ENCODE peak calls at places on chromosomes 13 and 19, in seven cellular contexts. E is body of pancreas; K is astrocyte of the spinal cord; M is HepG2; C is fibroblast of the aortic adventitia; F is CD4-positive, CD25-positive, alpha-beta regulatory T cell; T is fibroblast of pulmonary artery. S is an unnamed sample.

GRCh38 chr19:35040474-35040825 is 1.1 kb upstream of the HPN start:
- DNase-seq in T (no peak), C (no peak), M (no peak), F (no peak), K (no peak), E (no peak), S (no peak)

GRCh38 chr19:14837391-14837790 is 2.4 kb upstream of the OR7A5 start:
- DNase-seq in K (no peak), M (no peak), F (no peak), E (no peak), T (no peak), C (no peak), S (no peak)

GRCh38 chr19:20165971-20166592 is 932 bp upstream of the ZNF486 start:
- DNase-seq in K (no peak), M (peak; percentile 40), C (no peak), E (peak; percentile 28), F (no peak), T (no peak), S (no peak)

GRCh38 chr13:20779405-20779804 is 5.6 kb upstream of the EEF1AKMT1 start:
- DNase-seq in E (no peak), K (no peak), F (no peak), M (no peak), T (no peak), C (no peak), S (no peak)

GRCh38 chr13:34459856-34460255 is 482.2 kb upstream of the NBEA start:
- DNase-seq in K (no peak), F (no peak), C (no peak), T (no peak), M (no peak), E (no peak), S (no peak)

GRCh38 chr19:30060872-30061556 is 119.0 kb downstream of the URI1 start:
- DNase-seq in F (no peak), E (no peak), C (no peak), K (no peak), T (no peak), M (no peak), S (no peak)

GRCh38 chr13:80084086-80084676 is 256.7 kb downstream of the SPRY2 start:
- DNase-seq in E (peak; percentile 13), T (peak; percentile 96), M (no peak), C (peak; percentile 98), K (peak; percentile 95), F (no peak), S (peak; percentile 94)

GRCh38 chr13:50871405-50871804 is 27.9 kb upstream of the DLEU7 start:
- DNase-seq in C (no peak), E (no peak), K (no peak), T (no peak), M (no peak), F (no peak), S (no peak)

GRCh38 chr13:37360556-37360955 is 238.0 kb downstream of the POSTN start:
- DNase-seq in C (peak; percentile 57), F (no peak), T (peak; percentile 66), K (peak; percentile 13), E (no peak), M (no peak), S (no peak)

GRCh38 chr19:11538232-11539036 is at the start of gene CNN1:
- DNase-seq in E (peak; percentile 27), M (peak; percentile 29), F (no peak), K (peak; percentile 63), T (peak; percentile 74), C (peak; percentile 45), S (no peak)

GRCh38 chr13:65966991-65967451 is 1263.1 kb downstream of the PCDH9 start:
- DNase-seq in M (peak; percentile 34), C (peak; percentile 74), T (peak; percentile 82), F (no peak), E (no peak), K (peak; percentile 55), S (no peak)

GRCh38 chr19:18800636-18801035 is 9.5 kb upstream of the COMP start:
- DNase-seq in F (no peak), E (no peak), T (no peak), M (no peak), K (no peak), C (no peak), S (no peak)

GRCh38 chr19:50537769-50538230 is 24.1 kb upstream of the ASPDH start:
- DNase-seq in M (peak; percentile 65), F (no peak), C (peak; percentile 68), E (peak; percentile 71), K (peak; percentile 41), T (peak; percentile 86), S (peak; percentile 28)

GRCh38 chr13:67736646-67737420 is 506.7 kb upstream of the PCDH9 start:
- DNase-seq in E (no peak), M (peak; percentile 5), F (no peak), K (peak; percentile 95), T (peak; percentile 52), C (peak; percentile 13), S (no peak)

GRCh38 chr19:50777830-50778303 is 7.6 kb downstream of the GPR32 start:
- DNase-seq in T (peak; percentile 27), M (no peak), C (no peak), E (no peak), K (no peak), F (no peak), S (no peak)

GRCh38 chr13:99083976-99084375 is 106.1 kb upstream of the DOCK9 start:
- DNase-seq in M (no peak), T (no peak), K (no peak), F (no peak), E (peak; percentile 73), C (no peak), S (no peak)

GRCh38 chr19:34985249-34986022 is 14.7 kb upstream of the GRAMD1A start:
- DNase-seq in F (no peak), E (peak; percentile 71), T (peak; percentile 81), M (no peak), C (peak; percentile 41), K (no peak), S (no peak)

GRCh38 chr19:53507523-53508442 is 30.2 kb upstream of the ZNF331 start:
- DNase-seq in K (no peak), F (no peak), T (no peak), M (peak; percentile 95), E (no peak), C (no peak), S (no peak)

GRCh38 chr13:101695870-101696516 is 243.5 kb downstream of the ITGBL1 start:
- DNase-seq in M (no peak), T (no peak), F (no peak), K (no peak), E (no peak), C (peak; percentile 16), S (no peak)

GRCh38 chr19:19185853-19186728 is 5.9 kb downstream of the BORCS8 start:
- DNase-seq in K (no peak), E (peak; percentile 24), C (peak; percentile 31), F (peak; percentile 46), T (peak; percentile 53), M (peak; percentile 68), S (no peak)

GRCh38 chr19:10105241-10106099 is 692 bp upstream of the PPAN start:
- DNase-seq in T (no peak), F (peak; percentile 55), E (no peak), C (no peak), K (no peak), M (no peak), S (no peak)

GRCh38 chr13:36369268-36370107 is 23.3 kb upstream of the SPART start:
- DNase-seq in C (peak; percentile 82), M (no peak), E (no peak), F (no peak), T (peak; percentile 51), K (peak; percentile 78), S (no peak)

GRCh38 chr19:18063463-18063862 is 23.3 kb downstream of the IL12RB1 start:
- DNase-seq in C (no peak), E (no peak), M (peak; percentile 50), T (no peak), K (no peak), F (no peak), S (no peak)

GRCh38 chr13:104854007-104854406 is 1681.5 kb downstream of the EFNB2 start:
- DNase-seq in K (no peak), E (no peak), F (no peak), C (no peak), M (no peak), T (no peak), S (no peak)

GRCh38 chr19:22882797-22883196 is 50.7 kb downstream of the ZNF723 start:
- DNase-seq in F (no peak), K (peak; percentile 4), T (peak; percentile 34), M (peak; percentile 15), C (peak; percentile 18), E (no peak), S (no peak)

GRCh38 chr19:42123765-42124164 is 8.5 kb downstream of the POU2F2 start:
- DNase-seq in F (no peak), C (no peak), K (no peak), T (no peak), E (no peak), M (no peak), S (no peak)
- H3K4me3 ChIP-seq in F (peak overlapping the region; percentile 70), C (no peak overlapping the region), K (no peak overlapping the region), T (no peak overlapping the region), E (no peak overlapping the region), M (no peak overlapping the region), S (no peak overlapping the region)

GRCh38 chr19:43847884-43848283 is 20.8 kb downstream of the ZNF283 start:
- DNase-seq in E (no peak), C (no peak), M (no peak), F (no peak), K (no peak), T (no peak), S (no peak)
- H3K4me3 ChIP-seq in E (no peak overlapping the region), C (no peak overlapping the region), M (no peak overlapping the region), F (peak overlapping the region; percentile 21), K (no peak overlapping the region), T (no peak overlapping the region), S (no peak overlapping the region)

DNA sequence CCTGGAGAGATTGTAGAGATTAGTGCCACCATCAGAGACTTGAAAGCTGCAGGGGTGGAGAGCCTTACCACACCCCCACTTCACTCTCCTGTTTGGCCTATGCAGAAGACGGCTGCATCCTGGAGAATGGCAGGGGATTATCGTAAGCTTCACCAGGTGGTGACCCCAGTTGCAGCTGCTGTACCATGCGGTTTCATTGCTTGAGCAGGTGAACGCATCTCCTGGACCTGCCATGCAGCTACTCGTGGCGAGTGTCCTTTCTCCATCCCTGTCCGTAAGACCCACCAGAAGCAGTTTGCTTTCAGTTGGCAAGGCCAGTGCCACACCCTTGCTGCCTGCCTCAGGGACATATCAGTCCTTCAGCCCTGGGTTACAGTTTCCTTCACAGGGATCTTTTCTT is 21.2 kb downstream of the PPP5C start:
- DNase-seq in E (no peak), T (no peak), K (no peak), C (no peak), M (no peak), F (no peak), S (no peak)
- H3K4me3 ChIP-seq in E (no peak overlapping the region), T (no peak overlapping the region), K (no peak overlapping the region), C (no peak overlapping the region), M (no peak overlapping the region), F (no peak overlapping the region), S (no peak overlapping the region)

DNA sequence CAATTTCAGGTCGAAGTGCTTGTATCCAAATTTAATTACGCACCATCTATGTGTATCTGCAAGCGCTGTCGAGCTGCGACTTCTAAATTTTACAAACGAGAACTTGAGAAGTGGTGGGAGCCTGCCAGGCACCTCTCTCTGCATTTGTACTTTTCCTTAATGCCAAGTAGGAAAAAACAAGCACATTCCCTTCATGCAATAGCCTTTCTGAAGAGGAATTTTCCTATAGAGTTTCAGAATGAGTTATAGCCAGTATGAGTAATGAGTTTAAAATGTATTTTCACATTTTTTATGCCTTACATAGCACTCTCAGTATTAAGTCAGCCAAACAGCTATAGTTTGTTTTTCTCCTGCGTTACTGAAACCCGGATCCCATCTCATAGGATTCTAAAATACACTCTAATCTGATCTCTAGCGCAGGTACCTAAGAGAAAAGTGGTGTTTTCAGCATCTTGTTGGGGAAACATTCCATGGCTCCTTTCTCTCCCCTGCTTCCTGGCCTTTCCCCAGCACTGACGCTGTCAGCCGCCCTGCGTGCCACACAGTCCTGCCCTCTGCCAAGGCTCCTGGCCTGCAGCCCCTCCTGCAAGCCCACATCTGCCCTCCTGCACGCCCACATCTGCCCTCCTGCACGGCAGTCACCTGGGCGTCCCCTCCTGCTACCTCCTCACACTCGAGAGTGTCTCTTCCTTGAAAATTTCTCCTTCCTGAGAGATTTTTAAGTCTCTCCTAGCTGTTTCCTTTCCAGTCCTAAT is 526.9 kb downstream of the MYO16 start:
- DNase-seq in T (peak; percentile 88), E (no peak), F (no peak), M (no peak), C (peak; percentile 92), K (peak; percentile 86), S (peak; percentile 70)
- H3K4me3 ChIP-seq in T (no peak overlapping the region), E (no peak overlapping the region), F (no peak overlapping the region), M (no peak overlapping the region), C (peak overlapping the region; percentile 22), K (no peak overlapping the region), S (no peak overlapping the region)

S was measured in AG09309.